ENCODE peak calls at places on chromosome 4, in eight cellular contexts. S is cardiac muscle cell, H is GM23338, D is IMR-90, G is coronary artery, F is fibroblast of the aortic adventitia, O is colonic mucosa, R is left lung. E is an unnamed sample.

GRCh38 chr4:7196283-7196651 is 3.9 kb downstream of the SORCS2 start:
- DNase-seq in S (no peak), H (no peak), D (no peak), G (peak), F (no peak), O (no peak), R (peak), E (no peak)

GRCh38 chr4:336099-336892 is 1.3 kb upstream of the ZNF141 start:
- DNase-seq in S (peak), H (peak), D (no peak), G (peak), F (peak), O (peak), R (peak), E (peak)

GRCh38 chr4:40283968-40284367 is 51.2 kb upstream of the CHRNA9 start:
- DNase-seq in S (no peak), H (peak), D (no peak), G (no peak), F (no peak), O (no peak), R (no peak), E (no peak)

GRCh38 chr4:38815879-38816782 is 11.5 kb upstream of the TLR1 start:
- DNase-seq in S (no peak), H (no peak), D (peak), G (no peak), F (no peak), O (no peak), R (no peak), E (no peak)

GRCh38 chr4:144715230-144715629 is 69.3 kb downstream of the HHIP start:
- DNase-seq in S (no peak), H (no peak), D (no peak), G (no peak), F (no peak), O (no peak), R (no peak), E (no peak)

GRCh38 chr4:158530898-158531297 is 9.2 kb downstream of the RXFP1 start:
- DNase-seq in S (no peak), H (no peak), D (no peak), G (no peak), F (no peak), O (no peak), R (no peak), E (no peak)

GRCh38 chr4:146582864-146583263 is 55.8 kb upstream of the POU4F2 start:
- DNase-seq in S (no peak), H (peak), D (no peak), G (no peak), F (peak), O (no peak), R (no peak), E (no peak)

GRCh38 chr4:10738826-10739489 is 54.4 kb upstream of the CLNK start:
- DNase-seq in S (no peak), H (no peak), D (peak), G (no peak), F (no peak), O (no peak), R (no peak), E (no peak)

GRCh38 chr4:122758033-122758432 is 25.5 kb downstream of the BBS12 start:
- DNase-seq in S (peak), H (peak), D (peak), G (no peak), F (peak), O (no peak), R (no peak), E (no peak)

GRCh38 chr4:89800527-89801103 is 36.3 kb downstream of the SNCA start:
- DNase-seq in S (peak), H (no peak), D (peak), G (no peak), F (peak), O (no peak), R (no peak), E (no peak)

GRCh38 chr4:15714616-15715015 is 11.8 kb downstream of the BST1 start:
- DNase-seq in S (peak), H (no peak), D (peak), G (no peak), F (peak), O (no peak), R (no peak), E (no peak)

GRCh38 chr4:123555500-123556273 is 159.1 kb downstream of the SPRY1 start:
- DNase-seq in S (peak), H (peak), D (peak), G (peak), F (peak), O (peak), R (peak), E (peak)

GRCh38 chr4:105936901-105937300 is 41.6 kb downstream of the NPNT start:
- DNase-seq in S (no peak), H (peak), D (no peak), G (no peak), F (no peak), O (no peak), R (peak), E (no peak)

GRCh38 chr4:48813984-48814383 is 16.9 kb upstream of the OCIAD1 start:
- DNase-seq in S (no peak), H (no peak), D (no peak), G (no peak), F (no peak), O (no peak), R (no peak), E (no peak)

GRCh38 chr4:175953960-175954521 is 111.6 kb upstream of the WDR17 start:
- DNase-seq in S (no peak), H (peak), D (no peak), G (no peak), F (no peak), O (no peak), R (no peak), E (no peak)

GRCh38 chr4:17544205-17544604 is 29.2 kb downstream of the CLRN2 start:
- DNase-seq in S (no peak), H (peak), D (no peak), G (no peak), F (no peak), O (no peak), R (no peak), E (no peak)

GRCh38 chr4:1042352-1043025 is 31.1 kb downstream of the FGFRL1 start:
- DNase-seq in S (no peak), H (no peak), D (no peak), G (no peak), F (no peak), O (no peak), R (no peak), E (no peak)

GRCh38 chr4:17997129-17997528 is 24.4 kb downstream of the LCORL start:
- DNase-seq in S (no peak), H (no peak), D (no peak), G (no peak), F (no peak), O (no peak), R (no peak), E (no peak)

GRCh38 chr4:80062527-80062926 is 10.5 kb downstream of the ANTXR2 start:
- DNase-seq in S (no peak), H (no peak), D (no peak), G (no peak), F (no peak), O (no peak), R (no peak), E (no peak)

GRCh38 chr4:121278811-121279368 is 101.9 kb downstream of the QRFPR start:
- DNase-seq in S (peak), H (no peak), D (peak), G (no peak), F (peak), O (no peak), R (no peak), E (no peak)

GRCh38 chr4:52001616-52002015 is 18.5 kb downstream of the LRRC66 start:
- DNase-seq in S (peak), H (no peak), D (peak), G (no peak), F (peak), O (no peak), R (no peak), E (no peak)

GRCh38 chr4:165464813-165465381 is 86.1 kb downstream of the CPE start:
- DNase-seq in S (peak), H (peak), D (peak), G (no peak), F (peak), O (no peak), R (no peak), E (no peak)

GRCh38 chr4:16835597-16836247 is 62.7 kb downstream of the LDB2 start:
- DNase-seq in S (no peak), H (no peak), D (no peak), G (no peak), F (no peak), O (no peak), R (no peak), E (no peak)

GRCh38 chr4:1293981-1294380 is 4.3 kb downstream of the MAEA start:
- DNase-seq in S (peak), H (no peak), D (no peak), G (no peak), F (peak), O (no peak), R (no peak), E (no peak)

GRCh38 chr4:2441393-2442174 is 22.8 kb downstream of the CFAP99 start:
- DNase-seq in S (peak), H (peak), D (peak), G (no peak), F (peak), O (peak), R (peak), E (no peak)

GRCh38 chr4:125116431-125116830 is 198.3 kb upstream of the FAT4 start:
- DNase-seq in S (no peak), H (no peak), D (peak), G (no peak), F (no peak), O (no peak), R (no peak), E (no peak)

GRCh38 chr4:99934891-99935290 is 11.5 kb downstream of the DNAJB14 start:
- DNase-seq in S (no peak), H (no peak), D (peak), G (no peak), F (peak), O (no peak), R (no peak), E (no peak)

GRCh38 chr4:44186096-44186849 is 262.3 kb downstream of the KCTD8 start:
- DNase-seq in S (no peak), H (peak), D (no peak), G (no peak), F (no peak), O (no peak), R (no peak), E (no peak)

GRCh38 chr4:682490-683172 is 6.3 kb downstream of the SLC49A3 start:
- DNase-seq in S (no peak), H (no peak), D (no peak), G (no peak), F (no peak), O (no peak), R (no peak), E (no peak)

GRCh38 chr4:53161475-53162423 is 204.1 kb downstream of the SCFD2 start:
- DNase-seq in S (no peak), H (no peak), D (no peak), G (no peak), F (peak), O (no peak), R (no peak), E (no peak)

DNA sequence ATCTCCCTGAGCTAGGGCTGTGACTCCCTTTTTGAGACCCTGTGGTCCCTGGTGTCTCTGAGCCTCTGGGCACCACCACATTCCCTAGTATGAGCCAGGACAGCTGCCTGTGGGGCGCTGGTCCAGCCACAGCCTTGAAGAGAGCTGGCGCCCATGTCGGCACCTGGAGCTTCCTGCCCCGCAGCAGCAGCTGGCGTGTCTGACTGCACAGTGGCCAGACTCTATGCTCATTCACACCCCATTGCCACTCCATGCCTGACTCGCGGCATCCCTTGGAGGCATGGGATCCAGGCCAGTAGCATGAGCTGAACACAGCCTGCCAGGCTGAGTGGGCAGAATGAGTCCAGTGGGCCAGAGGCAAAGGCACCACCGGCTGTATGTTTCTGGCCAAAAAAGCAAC is 8.3 kb upstream of the SPP1 start:
- DNase-seq in S (no peak), H (no peak), D (no peak), G (no peak), F (no peak), O (no peak), R (no peak), E (no peak)
- H3K4me3 ChIP-seq in S (no peak), H (no peak), D (no peak), G (no peak), F (no peak), O (no peak), R (no peak), E (no peak)

DNA sequence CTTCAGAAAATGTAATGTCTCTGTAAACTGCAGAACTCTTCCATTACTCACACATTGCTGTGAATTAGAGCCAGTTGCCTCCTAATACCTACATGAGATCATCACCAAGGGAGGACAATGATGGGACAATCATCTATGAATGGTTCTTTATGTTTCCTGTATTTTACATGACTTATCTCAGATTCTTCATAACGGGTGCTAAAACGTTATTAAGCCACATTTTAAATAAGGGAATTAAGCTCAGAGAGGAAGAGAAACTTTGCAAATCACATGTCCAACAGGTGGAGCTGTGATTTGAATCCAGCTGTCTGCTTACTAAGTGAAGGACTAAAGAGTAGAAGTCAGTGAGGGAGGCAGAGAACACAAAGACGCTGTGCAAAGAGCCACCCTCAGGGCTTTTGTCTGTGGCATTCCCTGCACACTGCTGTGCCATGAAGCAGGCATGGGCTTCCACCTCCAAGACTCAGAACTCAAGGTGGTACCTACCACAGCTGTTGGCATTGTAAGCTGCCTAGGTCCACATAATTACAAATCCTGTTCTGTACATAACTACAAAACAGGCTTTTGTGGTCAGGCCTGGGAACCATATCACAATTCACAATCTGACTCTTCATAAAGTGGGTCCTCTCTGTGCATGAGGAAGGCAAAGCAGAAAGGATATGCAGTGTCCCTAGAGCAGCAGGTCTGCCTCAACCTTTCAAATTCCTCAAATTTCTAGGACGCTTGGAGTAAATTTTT is 12.8 kb downstream of the TBC1D9 start:
- DNase-seq in S (no peak), H (peak), D (peak), G (no peak), F (no peak), O (no peak), R (no peak), E (no peak)
- TF ChIP-seq CTCF in S (no peak), H (peak), D (peak), G (no peak), F (peak), O (peak), R (peak), E (no peak)

DNA sequence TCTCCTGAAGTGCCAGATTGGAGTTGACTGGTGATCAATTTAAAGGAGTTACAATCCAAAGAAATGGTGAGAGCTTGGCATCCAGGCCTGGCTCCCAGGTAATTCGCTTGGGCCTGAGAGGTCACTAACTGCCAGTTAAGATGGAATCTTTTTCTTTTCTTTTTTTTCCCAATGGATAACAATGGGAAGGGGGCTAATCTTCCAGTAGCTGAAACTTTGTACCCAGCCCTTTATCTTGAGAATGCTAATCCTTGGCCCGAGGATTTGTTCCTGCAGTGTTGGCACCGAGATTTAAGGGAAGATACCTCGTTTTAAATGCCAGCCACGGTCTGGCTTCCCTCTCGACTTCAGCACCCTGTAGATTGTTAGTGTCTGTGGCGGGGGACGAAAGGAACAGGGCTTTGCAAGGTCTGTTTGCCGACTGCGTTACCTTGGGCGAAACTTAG is 13.4 kb upstream of the PITX2 start:
- DNase-seq in S (no peak), H (peak), D (no peak), G (no peak), F (no peak), O (no peak), R (no peak), E (no peak)
- H3K4me3 ChIP-seq in S (no peak), H (peak), D (peak), G (peak), F (peak), O (no peak), R (no peak), E (peak)

GRCh38 chr4:156578713-156579112 is 392.9 kb downstream of the PDGFC start:
- DNase-seq in S (no peak), H (no peak), D (no peak), G (no peak), F (no peak), O (no peak), R (no peak), E (no peak)

GRCh38 chr4:156578005-156578404 is 393.6 kb downstream of the PDGFC start:
- DNase-seq in S (peak), H (no peak), D (no peak), G (no peak), F (no peak), O (no peak), R (no peak), E (no peak)

GRCh38 chr4:156571146-156571545 is 400.5 kb downstream of the PDGFC start:
- DNase-seq in S (peak), H (no peak), D (no peak), G (peak), F (no peak), O (no peak), R (no peak), E (no peak)

GRCh38 chr4:156576946-156577345 is 394.7 kb downstream of the PDGFC start:
- DNase-seq in S (peak), H (no peak), D (no peak), G (no peak), F (no peak), O (no peak), R (no peak), E (no peak)

GRCh38 chr4:156575430-156576073 is 396.0 kb downstream of the PDGFC start:
- DNase-seq in S (peak), H (peak), D (no peak), G (no peak), F (no peak), O (no peak), R (no peak), E (no peak)
- TF ChIP-seq CTCF in S (peak), H (peak), D (no peak), G (no peak), F (no peak), O (no peak), R (no peak), E (no peak)